ENCODE peak calls at places on chromosomes 2 and 18, in eight cellular contexts. S, Z, H, D, E, Q, P and A are unnamed samples.

GRCh38 chr2:174235680-174236079 is 12.7 kb downstream of the OLA1 start:
- DNase-seq in S (no peak), Z (no peak), H (no peak), D (no peak), E (no peak), Q (no peak), P (no peak), A (no peak)

GRCh38 chr2:108934583-108935230 is 54.3 kb downstream of the EDAR start:
- DNase-seq in S (no peak), Z (no peak), H (no peak), D (no peak), E (no peak), Q (no peak), P (no peak), A (no peak)

GRCh38 chr2:124804014-124804940 is 779.2 kb downstream of the CNTNAP5 start:
- DNase-seq in S (no peak), Z (peak), H (no peak), D (no peak), E (no peak), Q (no peak), P (no peak), A (no peak)

GRCh38 chr18:42821492-42821891 is 294.0 kb downstream of the RIT2 start:
- DNase-seq in S (no peak), Z (no peak), H (no peak), D (no peak), E (no peak), Q (no peak), P (no peak), A (no peak)

GRCh38 chr2:214019229-214019972 is 391.5 kb upstream of the VWC2L start:
- DNase-seq in S (peak), Z (no peak), H (no peak), D (peak), E (no peak), Q (no peak), P (no peak), A (no peak)

GRCh38 chr2:137123241-137123640 is 357.9 kb downstream of the THSD7B start:
- DNase-seq in S (peak), Z (no peak), H (no peak), D (no peak), E (no peak), Q (no peak), P (no peak), A (no peak)

GRCh38 chr18:9095297-9096012 is 7.0 kb upstream of the NDUFV2 start:
- DNase-seq in S (no peak), Z (peak), H (peak), D (no peak), E (peak), Q (peak), P (no peak), A (no peak)

GRCh38 chr2:62227386-62228075 is 31.6 kb downstream of the B3GNT2 start:
- DNase-seq in S (no peak), Z (no peak), H (no peak), D (no peak), E (no peak), Q (no peak), P (no peak), A (no peak)

GRCh38 chr18:32175265-32175664 is 14.6 kb upstream of the MEP1B start:
- DNase-seq in S (no peak), Z (no peak), H (no peak), D (no peak), E (no peak), Q (no peak), P (no peak), A (no peak)

GRCh38 chr2:49948744-49949143 is 794.4 kb upstream of the FSHR start:
- DNase-seq in S (no peak), Z (no peak), H (no peak), D (no peak), E (no peak), Q (no peak), P (no peak), A (no peak)

GRCh38 chr2:198134287-198134955 is 330.0 kb downstream of the PLCL1 start:
- DNase-seq in S (no peak), Z (no peak), H (no peak), D (no peak), E (no peak), Q (no peak), P (no peak), A (no peak)

GRCh38 chr2:160918909-160919503 is 241.2 kb upstream of the TANK start:
- DNase-seq in S (peak), Z (peak), H (peak), D (peak), E (no peak), Q (no peak), P (no peak), A (peak)

GRCh38 chr2:206079699-206080465 is 6.1 kb downstream of the INO80D start:
- DNase-seq in S (no peak), Z (no peak), H (no peak), D (no peak), E (no peak), Q (no peak), P (no peak), A (no peak)

GRCh38 chr2:203689424-203690109 is 16.9 kb upstream of the CD28 start:
- DNase-seq in S (no peak), Z (no peak), H (no peak), D (no peak), E (no peak), Q (no peak), P (no peak), A (no peak)